ENCODE peak calls at places on chromosomes 5 and 9, in seven cellular contexts. One of them, this sample, is unnamed.

GRCh38 chr9:135480071-135480941 is 724 bp downstream of the PPP1R26 start:
- DNase-seq in GM23338: peak
- DNase-seq in fibroblast of mammary gland: peak
- DNase-seq in IMR-90: peak
- DNase-seq in AG09309: no peak
- DNase-seq in OCI-LY7: no peak
- DNase-seq in AG04449: no peak
- DNase-seq in this sample: no peak

GRCh38 chr9:136777359-136777758 is 13.0 kb upstream of the LCN15 start:
- DNase-seq in OCI-LY7: no peak
- DNase-seq in GM23338: no peak
- DNase-seq in AG04449: no peak
- DNase-seq in IMR-90: no peak
- DNase-seq in AG09309: no peak
- DNase-seq in fibroblast of mammary gland: no peak
- DNase-seq in this sample: no peak

GRCh38 chr9:99335280-99335679 is 113.2 kb downstream of the SEC61B start:
- DNase-seq in fibroblast of mammary gland: no peak
- DNase-seq in AG09309: no peak
- DNase-seq in AG04449: no peak
- DNase-seq in OCI-LY7: no peak
- DNase-seq in GM23338: no peak
- DNase-seq in IMR-90: no peak
- DNase-seq in this sample: no peak

GRCh38 chr5:170206958-170207357 is 25.8 kb upstream of the C5orf58 start:
- DNase-seq in GM23338: no peak
- DNase-seq in fibroblast of mammary gland: no peak
- DNase-seq in AG09309: no peak
- DNase-seq in IMR-90: no peak
- DNase-seq in OCI-LY7: no peak
- DNase-seq in AG04449: no peak
- DNase-seq in this sample: no peak

GRCh38 chr9:95116820-95117204 is 200.7 kb downstream of the FANCC start:
- DNase-seq in IMR-90: no peak
- DNase-seq in GM23338: no peak
- DNase-seq in AG04449: no peak
- DNase-seq in AG09309: no peak
- DNase-seq in OCI-LY7: no peak
- DNase-seq in fibroblast of mammary gland: no peak
- DNase-seq in this sample: no peak

GRCh38 chr9:655875-656274 is 185.6 kb upstream of the DMRT1 start:
- DNase-seq in fibroblast of mammary gland: peak
- DNase-seq in AG04449: no peak
- DNase-seq in IMR-90: no peak
- DNase-seq in OCI-LY7: no peak
- DNase-seq in AG09309: no peak
- DNase-seq in GM23338: no peak
- DNase-seq in this sample: no peak

GRCh38 chr5:102617857-102618187 is 119.0 kb upstream of the SLCO6A1 start:
- DNase-seq in OCI-LY7: no peak
- DNase-seq in AG04449: no peak
- DNase-seq in AG09309: no peak
- DNase-seq in IMR-90: no peak
- DNase-seq in fibroblast of mammary gland: no peak
- DNase-seq in GM23338: no peak
- DNase-seq in this sample: no peak

GRCh38 chr9:36934478-36935065 is 99.5 kb downstream of the PAX5 start:
- DNase-seq in AG04449: no peak
- DNase-seq in OCI-LY7: no peak
- DNase-seq in AG09309: no peak
- DNase-seq in IMR-90: no peak
- DNase-seq in fibroblast of mammary gland: no peak
- DNase-seq in GM23338: no peak
- DNase-seq in this sample: no peak

GRCh38 chr5:171131499-171131898 is 177.5 kb upstream of the TLX3 start:
- DNase-seq in AG04449: no peak
- DNase-seq in GM23338: no peak
- DNase-seq in fibroblast of mammary gland: no peak
- DNase-seq in IMR-90: no peak
- DNase-seq in OCI-LY7: no peak
- DNase-seq in AG09309: no peak
- DNase-seq in this sample: no peak

GRCh38 chr9:109791003-109791677 is 11.1 kb downstream of the PALM2AKAP2 start:
- DNase-seq in IMR-90: no peak
- DNase-seq in fibroblast of mammary gland: no peak
- DNase-seq in OCI-LY7: no peak
- DNase-seq in AG09309: no peak
- DNase-seq in AG04449: no peak
- DNase-seq in GM23338: peak
- DNase-seq in this sample: no peak

GRCh38 chr5:126389179-126389578 is 34.0 kb upstream of the GRAMD2B start:
- DNase-seq in fibroblast of mammary gland: no peak
- DNase-seq in IMR-90: no peak
- DNase-seq in GM23338: no peak
- DNase-seq in OCI-LY7: no peak
- DNase-seq in AG04449: no peak
- DNase-seq in AG09309: no peak
- DNase-seq in this sample: no peak

GRCh38 chr9:130150779-130151381 is 21.3 kb upstream of the NCS1 start:
- DNase-seq in AG09309: no peak
- DNase-seq in IMR-90: peak
- DNase-seq in fibroblast of mammary gland: peak
- DNase-seq in AG04449: no peak
- DNase-seq in OCI-LY7: no peak
- DNase-seq in GM23338: no peak
- DNase-seq in this sample: no peak

GRCh38 chr9:93670208-93671029 is 94.0 kb downstream of the PHF2 start:
- DNase-seq in AG04449: no peak
- DNase-seq in IMR-90: peak
- DNase-seq in OCI-LY7: no peak
- DNase-seq in AG09309: no peak
- DNase-seq in fibroblast of mammary gland: peak
- DNase-seq in GM23338: no peak
- DNase-seq in this sample: no peak

GRCh38 chr9:132141364-132141947 is 20.4 kb upstream of the NTNG2 start:
- DNase-seq in GM23338: peak
- DNase-seq in OCI-LY7: no peak
- DNase-seq in fibroblast of mammary gland: peak
- DNase-seq in IMR-90: no peak
- DNase-seq in AG04449: no peak
- DNase-seq in AG09309: no peak
- DNase-seq in this sample: no peak

GRCh38 chr9:86534572-86535258 is 180.5 kb upstream of the TUT7 start:
- DNase-seq in AG04449: peak
- DNase-seq in OCI-LY7: no peak
- DNase-seq in GM23338: no peak
- DNase-seq in fibroblast of mammary gland: peak
- DNase-seq in IMR-90: peak
- DNase-seq in AG09309: peak
- DNase-seq in this sample: peak

GRCh38 chr5:159905496-159905895 is 10.8 kb upstream of the ADRA1B start:
- DNase-seq in AG09309: no peak
- DNase-seq in AG04449: no peak
- DNase-seq in OCI-LY7: no peak
- DNase-seq in GM23338: no peak
- DNase-seq in fibroblast of mammary gland: peak
- DNase-seq in IMR-90: peak
- DNase-seq in this sample: no peak

GRCh38 chr9:77802512-77803293 is 154.6 kb upstream of the GNA14 start:
- DNase-seq in IMR-90: no peak
- DNase-seq in AG09309: no peak
- DNase-seq in GM23338: no peak
- DNase-seq in OCI-LY7: no peak
- DNase-seq in AG04449: no peak
- DNase-seq in fibroblast of mammary gland: no peak
- DNase-seq in this sample: no peak

GRCh38 chr5:62386824-62387223 is 16.9 kb downstream of the DIMT1 start:
- DNase-seq in IMR-90: peak
- DNase-seq in fibroblast of mammary gland: peak
- DNase-seq in GM23338: no peak
- DNase-seq in AG04449: no peak
- DNase-seq in OCI-LY7: no peak
- DNase-seq in AG09309: no peak
- DNase-seq in this sample: no peak

GRCh38 chr5:113378960-113379541 is 55.7 kb downstream of the TSSK1B start:
- DNase-seq in AG09309: peak
- DNase-seq in AG04449: peak
- DNase-seq in GM23338: peak
- DNase-seq in IMR-90: peak
- DNase-seq in OCI-LY7: peak
- DNase-seq in fibroblast of mammary gland: peak
- DNase-seq in this sample: peak

GRCh38 chr5:53603009-53603687 is 42.7 kb downstream of the NDUFS4 start:
- DNase-seq in AG09309: no peak
- DNase-seq in fibroblast of mammary gland: no peak
- DNase-seq in OCI-LY7: no peak
- DNase-seq in GM23338: no peak
- DNase-seq in AG04449: no peak
- DNase-seq in IMR-90: peak
- DNase-seq in this sample: no peak

GRCh38 chr9:16385590-16386578 is 484.6 kb downstream of the BNC2 start:
- DNase-seq in AG04449: no peak
- DNase-seq in IMR-90: peak
- DNase-seq in GM23338: no peak
- DNase-seq in OCI-LY7: no peak
- DNase-seq in AG09309: peak
- DNase-seq in fibroblast of mammary gland: peak
- DNase-seq in this sample: peak

GRCh38 chr5:155434267-155434666 is 420.7 kb downstream of the KIF4B start:
- DNase-seq in fibroblast of mammary gland: no peak
- DNase-seq in AG09309: no peak
- DNase-seq in AG04449: no peak
- DNase-seq in OCI-LY7: no peak
- DNase-seq in GM23338: no peak
- DNase-seq in IMR-90: no peak
- DNase-seq in this sample: no peak

GRCh38 chr9:93820667-93821306 is 134.4 kb downstream of the BARX1 start:
- DNase-seq in OCI-LY7: no peak
- DNase-seq in IMR-90: no peak
- DNase-seq in AG04449: no peak
- DNase-seq in fibroblast of mammary gland: no peak
- DNase-seq in GM23338: peak
- DNase-seq in AG09309: no peak
- DNase-seq in this sample: no peak

GRCh38 chr9:4508907-4509589 is 18.8 kb downstream of the SLC1A1 start:
- DNase-seq in AG09309: peak
- DNase-seq in OCI-LY7: no peak
- DNase-seq in fibroblast of mammary gland: peak
- DNase-seq in GM23338: no peak
- DNase-seq in AG04449: peak
- DNase-seq in IMR-90: peak
- DNase-seq in this sample: no peak

DNA sequence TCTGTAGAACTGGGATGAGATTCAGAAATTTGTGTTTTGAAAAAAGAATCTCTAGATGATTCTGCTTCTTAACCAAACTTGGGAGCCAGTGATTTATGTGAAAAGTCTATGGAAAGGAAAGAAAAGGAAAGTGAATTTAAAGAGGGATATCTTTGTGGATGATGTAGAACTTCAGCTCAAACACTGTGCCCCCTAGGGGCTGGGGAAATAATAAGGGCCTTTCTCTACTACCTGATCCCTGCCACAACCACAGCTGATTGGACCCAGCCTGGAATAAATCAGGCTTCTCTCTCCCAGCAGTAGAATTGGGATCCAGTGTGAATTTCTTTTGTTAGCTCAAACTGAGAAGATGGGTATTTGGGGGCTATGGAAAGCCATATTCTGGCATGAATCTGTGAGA is 155.0 kb downstream of the PRELID2 start:
- DNase-seq in OCI-LY7: peak
- DNase-seq in fibroblast of mammary gland: no peak
- DNase-seq in AG09309: no peak
- DNase-seq in AG04449: no peak
- DNase-seq in IMR-90: no peak
- DNase-seq in GM23338: peak
- DNase-seq in this sample: no peak
- TF ChIP-seq CTCF in OCI-LY7: peak
- TF ChIP-seq CTCF in fibroblast of mammary gland: peak
- TF ChIP-seq CTCF in AG09309: no peak
- TF ChIP-seq CTCF in AG04449: no peak
- TF ChIP-seq CTCF in IMR-90: no peak
- TF ChIP-seq CTCF in GM23338: peak
- TF ChIP-seq CTCF in this sample: peak

GRCh38 chr5:27475063-27475462 is 436.7 kb upstream of the CDH9 start:
- DNase-seq in OCI-LY7: no peak
- DNase-seq in IMR-90: no peak
- DNase-seq in fibroblast of mammary gland: no peak
- DNase-seq in AG09309: no peak
- DNase-seq in GM23338: no peak
- DNase-seq in AG04449: no peak
- DNase-seq in this sample: no peak
- H3K4me3 ChIP-seq in OCI-LY7: no peak
- H3K4me3 ChIP-seq in IMR-90: no peak
- H3K4me3 ChIP-seq in fibroblast of mammary gland: no peak
- H3K4me3 ChIP-seq in AG09309: no peak
- H3K4me3 ChIP-seq in GM23338: peak
- H3K4me3 ChIP-seq in AG04449: no peak
- H3K4me3 ChIP-seq in this sample: no peak

GRCh38 chr5:4640793-4641192 is 499.3 kb upstream of the ADAMTS16 start:
- DNase-seq in IMR-90: no peak
- DNase-seq in fibroblast of mammary gland: no peak
- DNase-seq in OCI-LY7: no peak
- DNase-seq in GM23338: peak
- DNase-seq in AG09309: no peak
- DNase-seq in AG04449: no peak
- DNase-seq in this sample: no peak
- TF ChIP-seq CTCF in IMR-90: no peak
- TF ChIP-seq CTCF in fibroblast of mammary gland: no peak
- TF ChIP-seq CTCF in OCI-LY7: no peak
- TF ChIP-seq CTCF in GM23338: peak
- TF ChIP-seq CTCF in AG09309: no peak
- TF ChIP-seq CTCF in AG04449: no peak
- TF ChIP-seq CTCF in this sample: no peak

GRCh38 chr9:35097573-35097972 is 1.2 kb upstream of the PIGO start:
- DNase-seq in OCI-LY7: no peak
- DNase-seq in fibroblast of mammary gland: no peak
- DNase-seq in AG09309: no peak
- DNase-seq in IMR-90: no peak
- DNase-seq in AG04449: no peak
- DNase-seq in GM23338: no peak
- DNase-seq in this sample: no peak

GRCh38 chr9:35096035-35096849 is at the start of gene PIGO:
- DNase-seq in fibroblast of mammary gland: peak
- DNase-seq in OCI-LY7: peak
- DNase-seq in AG09309: no peak
- DNase-seq in IMR-90: peak
- DNase-seq in AG04449: no peak
- DNase-seq in GM23338: peak
- DNase-seq in this sample: no peak

GRCh38 chr9:35091536-35091935 is 4.9 kb downstream of the PIGO start:
- DNase-seq in GM23338: no peak
- DNase-seq in AG09309: no peak
- DNase-seq in AG04449: no peak
- DNase-seq in OCI-LY7: no peak
- DNase-seq in fibroblast of mammary gland: no peak
- DNase-seq in IMR-90: no peak
- DNase-seq in this sample: no peak

DNA sequence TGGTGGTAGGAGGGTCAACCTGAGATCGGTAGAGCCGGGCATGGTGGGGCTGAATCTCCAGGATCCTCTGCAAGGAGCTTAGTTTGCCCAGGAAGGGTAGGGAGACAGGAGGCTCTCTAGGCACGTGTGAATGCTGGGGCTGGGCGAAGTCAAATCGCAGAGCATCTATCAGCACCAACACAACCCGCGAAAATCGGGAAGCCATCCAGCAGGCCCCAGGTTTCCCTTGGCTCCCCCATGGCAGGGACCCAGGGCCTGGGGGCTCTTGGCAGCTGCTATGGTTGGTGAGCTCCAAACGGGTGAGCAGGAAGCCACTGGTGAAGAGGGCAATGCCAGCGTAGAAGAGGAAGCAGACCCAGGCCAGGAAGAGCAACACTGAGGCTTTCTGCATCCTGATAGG is 1.2 kb downstream of the PIGO start:
- DNase-seq in GM23338: no peak
- DNase-seq in AG04449: no peak
- DNase-seq in IMR-90: no peak
- DNase-seq in AG09309: no peak
- DNase-seq in OCI-LY7: no peak
- DNase-seq in fibroblast of mammary gland: no peak
- DNase-seq in this sample: no peak
- H3K4me3 ChIP-seq in GM23338: peak
- H3K4me3 ChIP-seq in AG04449: no peak
- H3K4me3 ChIP-seq in IMR-90: no peak
- H3K4me3 ChIP-seq in AG09309: no peak
- H3K4me3 ChIP-seq in OCI-LY7: peak
- H3K4me3 ChIP-seq in fibroblast of mammary gland: no peak
- H3K4me3 ChIP-seq in this sample: peak